ENCODE peak calls at places on chromosomes 2 and 18, in six cellular contexts. One of them, this sample, is unnamed.

GRCh38 chr2:70671059-70671685 is 96.8 kb downstream of the ADD2 start:
- DNase-seq in transverse colon: no peak
- DNase-seq in tibial nerve: no peak
- DNase-seq in body of pancreas: no peak
- DNase-seq in uterus: no peak
- DNase-seq in gastrocnemius medialis: no peak
- DNase-seq in this sample: no peak

GRCh38 chr2:98647636-98648035 is 39.2 kb downstream of the UNC50 start:
- DNase-seq in body of pancreas: no peak
- DNase-seq in gastrocnemius medialis: no peak
- DNase-seq in tibial nerve: no peak
- DNase-seq in uterus: no peak
- DNase-seq in transverse colon: no peak
- DNase-seq in this sample: no peak

GRCh38 chr2:224778474-224778877 is 62.3 kb upstream of the CCDC195 start:
- DNase-seq in tibial nerve: peak; percentile 55
- DNase-seq in gastrocnemius medialis: peak; percentile 37
- DNase-seq in transverse colon: peak; percentile 64
- DNase-seq in uterus: peak; percentile 25
- DNase-seq in body of pancreas: peak; percentile 32
- DNase-seq in this sample: no peak

GRCh38 chr2:31137211-31138036 is 816 bp downstream of the GALNT14 start:
- DNase-seq in transverse colon: no peak
- DNase-seq in body of pancreas: no peak
- DNase-seq in gastrocnemius medialis: no peak
- DNase-seq in uterus: no peak
- DNase-seq in tibial nerve: no peak
- DNase-seq in this sample: no peak

GRCh38 chr2:108579631-108580030 is 45.4 kb downstream of the LIMS1 start:
- DNase-seq in tibial nerve: no peak
- DNase-seq in gastrocnemius medialis: peak; percentile 58
- DNase-seq in transverse colon: no peak
- DNase-seq in body of pancreas: no peak
- DNase-seq in uterus: no peak
- DNase-seq in this sample: peak; percentile 64

GRCh38 chr18:59129964-59130703 is 9.6 kb upstream of the SEC11C start:
- DNase-seq in transverse colon: no peak
- DNase-seq in gastrocnemius medialis: no peak
- DNase-seq in body of pancreas: no peak
- DNase-seq in tibial nerve: no peak
- DNase-seq in uterus: no peak
- DNase-seq in this sample: no peak

GRCh38 chr2:10722252-10722825 is 909 bp downstream of the ATP6V1C2 start:
- DNase-seq in tibial nerve: no peak
- DNase-seq in transverse colon: no peak
- DNase-seq in gastrocnemius medialis: no peak
- DNase-seq in uterus: no peak
- DNase-seq in body of pancreas: no peak
- DNase-seq in this sample: no peak

GRCh38 chr2:56587456-56587855 is 403.7 kb downstream of the CCDC85A start:
- DNase-seq in transverse colon: no peak
- DNase-seq in gastrocnemius medialis: no peak
- DNase-seq in uterus: no peak
- DNase-seq in body of pancreas: no peak
- DNase-seq in tibial nerve: no peak
- DNase-seq in this sample: no peak

GRCh38 chr2:100426384-100426720 is 8.9 kb upstream of the CHST10 start:
- DNase-seq in uterus: no peak
- DNase-seq in tibial nerve: no peak
- DNase-seq in gastrocnemius medialis: no peak
- DNase-seq in body of pancreas: no peak
- DNase-seq in transverse colon: no peak
- DNase-seq in this sample: no peak

GRCh38 chr2:202237787-202238233 is 587 bp downstream of the SUMO1 start:
- DNase-seq in uterus: peak; percentile 15
- DNase-seq in gastrocnemius medialis: peak; percentile 29
- DNase-seq in tibial nerve: no peak
- DNase-seq in transverse colon: peak; percentile 21
- DNase-seq in body of pancreas: peak; percentile 18
- DNase-seq in this sample: peak; percentile 27

GRCh38 chr2:189570565-189570964 is 10.0 kb downstream of the SLC40A1 start:
- DNase-seq in body of pancreas: no peak
- DNase-seq in gastrocnemius medialis: no peak
- DNase-seq in tibial nerve: no peak
- DNase-seq in transverse colon: no peak
- DNase-seq in uterus: no peak
- DNase-seq in this sample: no peak

GRCh38 chr2:229980440-229981184 is 58.3 kb downstream of the FBXO36 start:
- DNase-seq in body of pancreas: peak; percentile 50
- DNase-seq in gastrocnemius medialis: peak; percentile 22
- DNase-seq in tibial nerve: no peak
- DNase-seq in transverse colon: peak; percentile 25
- DNase-seq in uterus: peak; percentile 78
- DNase-seq in this sample: peak; percentile 74

GRCh38 chr2:102848366-102848839 is 86.6 kb downstream of the TMEM182 start:
- DNase-seq in uterus: peak; percentile 30
- DNase-seq in transverse colon: peak; percentile 67
- DNase-seq in tibial nerve: peak; percentile 46
- DNase-seq in gastrocnemius medialis: peak; percentile 59
- DNase-seq in body of pancreas: peak; percentile 81
- DNase-seq in this sample: peak; percentile 83

GRCh38 chr2:187310696-187311095 is 137.4 kb downstream of the CALCRL start:
- DNase-seq in uterus: no peak
- DNase-seq in tibial nerve: no peak
- DNase-seq in transverse colon: no peak
- DNase-seq in gastrocnemius medialis: no peak
- DNase-seq in body of pancreas: no peak
- DNase-seq in this sample: no peak

GRCh38 chr2:229287836-229288235 is 16.7 kb upstream of the PID1 start:
- DNase-seq in transverse colon: no peak
- DNase-seq in gastrocnemius medialis: no peak
- DNase-seq in tibial nerve: no peak
- DNase-seq in body of pancreas: no peak
- DNase-seq in uterus: no peak
- DNase-seq in this sample: no peak

GRCh38 chr2:102460467-102460866 is 12.6 kb upstream of the SLC9A4 start:
- DNase-seq in transverse colon: no peak
- DNase-seq in uterus: no peak
- DNase-seq in body of pancreas: no peak
- DNase-seq in gastrocnemius medialis: no peak
- DNase-seq in tibial nerve: no peak
- DNase-seq in this sample: no peak

GRCh38 chr2:11103984-11104793 is 51.1 kb upstream of the SLC66A3 start:
- DNase-seq in transverse colon: peak; percentile 35
- DNase-seq in uterus: no peak
- DNase-seq in gastrocnemius medialis: no peak
- DNase-seq in body of pancreas: no peak
- DNase-seq in tibial nerve: no peak
- DNase-seq in this sample: no peak

GRCh38 chr2:208361077-208361441 is 45.5 kb upstream of the PTH2R start:
- DNase-seq in gastrocnemius medialis: no peak
- DNase-seq in uterus: no peak
- DNase-seq in body of pancreas: no peak
- DNase-seq in transverse colon: no peak
- DNase-seq in tibial nerve: no peak
- DNase-seq in this sample: no peak

GRCh38 chr18:12821408-12821807 is 62.6 kb downstream of the PTPN2 start:
- DNase-seq in uterus: no peak
- DNase-seq in gastrocnemius medialis: no peak
- DNase-seq in transverse colon: no peak
- DNase-seq in tibial nerve: no peak
- DNase-seq in body of pancreas: no peak
- DNase-seq in this sample: no peak

GRCh38 chr2:19541884-19542283 is 183.5 kb upstream of the OSR1 start:
- DNase-seq in gastrocnemius medialis: no peak
- DNase-seq in uterus: no peak
- DNase-seq in transverse colon: no peak
- DNase-seq in tibial nerve: no peak
- DNase-seq in body of pancreas: no peak
- DNase-seq in this sample: no peak

GRCh38 chr2:47190188-47190818 is 35.2 kb upstream of the STPG4 start:
- DNase-seq in transverse colon: no peak
- DNase-seq in body of pancreas: no peak
- DNase-seq in uterus: no peak
- DNase-seq in gastrocnemius medialis: no peak
- DNase-seq in tibial nerve: no peak
- DNase-seq in this sample: no peak

GRCh38 chr2:191030521-191031154 is 16.7 kb upstream of the STAT1 start:
- DNase-seq in body of pancreas: peak; percentile 34
- DNase-seq in gastrocnemius medialis: no peak
- DNase-seq in transverse colon: no peak
- DNase-seq in tibial nerve: no peak
- DNase-seq in uterus: no peak
- DNase-seq in this sample: no peak

GRCh38 chr2:150485114-150485870 is 2.2 kb downstream of the RND3 start:
- DNase-seq in body of pancreas: peak; percentile 89
- DNase-seq in gastrocnemius medialis: peak; percentile 52
- DNase-seq in uterus: peak; percentile 65
- DNase-seq in transverse colon: peak; percentile 89
- DNase-seq in tibial nerve: peak; percentile 45
- DNase-seq in this sample: peak; percentile 86
- TF ChIP-seq CTCF in body of pancreas: peak; percentile 35
- TF ChIP-seq CTCF in gastrocnemius medialis: no peak
- TF ChIP-seq CTCF in uterus: no peak
- TF ChIP-seq CTCF in transverse colon: peak; percentile 15
- TF ChIP-seq CTCF in tibial nerve: peak; percentile 20
- TF ChIP-seq CTCF in this sample: no peak

GRCh38 chr2:44171018-44171417 is 2.3 kb downstream of the PPM1B start:
- DNase-seq in transverse colon: no peak
- DNase-seq in body of pancreas: no peak
- DNase-seq in uterus: no peak
- DNase-seq in tibial nerve: no peak
- DNase-seq in gastrocnemius medialis: no peak
- DNase-seq in this sample: no peak

GRCh38 chr2:44167908-44168683 is 579 bp upstream of the PPM1B start:
- DNase-seq in transverse colon: peak; percentile 98
- DNase-seq in tibial nerve: peak; percentile 99
- DNase-seq in gastrocnemius medialis: peak; percentile 100
- DNase-seq in body of pancreas: peak; percentile 99
- DNase-seq in uterus: peak; percentile 97
- DNase-seq in this sample: peak; percentile 96

GRCh38 chr2:44168684-44169154 is at the start of gene PPM1B:
- DNase-seq in transverse colon: peak; percentile 99
- DNase-seq in tibial nerve: no peak
- DNase-seq in body of pancreas: peak; percentile 99
- DNase-seq in gastrocnemius medialis: peak; percentile 100
- DNase-seq in uterus: peak; percentile 99
- DNase-seq in this sample: peak; percentile 100

GRCh38 chr2:44170337-44170736 is 1.7 kb downstream of the PPM1B start:
- DNase-seq in uterus: no peak
- DNase-seq in body of pancreas: no peak
- DNase-seq in tibial nerve: no peak
- DNase-seq in gastrocnemius medialis: no peak
- DNase-seq in transverse colon: no peak
- DNase-seq in this sample: no peak

DNA sequence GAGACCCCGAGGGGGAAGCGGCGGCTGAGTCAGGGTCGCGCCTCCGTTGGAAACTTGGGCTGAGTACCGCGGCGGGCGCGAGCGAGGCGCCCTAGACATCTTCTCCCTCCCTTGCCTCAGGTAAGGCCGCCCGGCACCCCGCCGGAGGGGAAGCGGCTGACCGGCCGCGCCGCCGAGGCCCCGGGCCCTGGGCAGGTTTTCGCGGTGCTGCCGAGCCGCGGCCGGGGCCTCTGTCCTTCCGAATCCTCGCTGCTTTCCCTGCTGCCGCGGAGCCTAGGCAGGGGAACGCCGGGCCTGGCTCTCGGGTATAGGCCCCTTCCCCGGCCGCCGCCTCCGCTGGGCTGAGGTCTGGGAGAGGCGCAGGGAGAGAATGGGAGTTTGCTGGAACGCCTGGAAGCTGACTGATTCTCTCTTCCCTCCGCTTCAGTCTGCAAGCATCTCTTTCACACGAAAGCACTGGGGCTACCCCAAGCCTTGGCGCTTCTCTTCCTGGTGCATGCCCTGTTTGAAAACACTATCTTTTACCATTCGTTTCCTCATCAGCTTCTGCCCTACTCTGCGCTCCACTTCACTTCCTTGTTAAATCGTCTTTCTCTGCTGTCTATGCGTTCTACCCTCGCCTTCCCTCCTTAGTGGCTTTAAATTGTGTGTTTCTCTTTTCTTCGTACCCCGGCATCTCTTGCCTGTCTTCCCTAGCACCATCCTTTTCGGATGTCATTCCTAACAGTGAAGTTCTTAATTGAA is 652 bp downstream of the PPM1B start:
- DNase-seq in tibial nerve: no peak
- DNase-seq in body of pancreas: peak; percentile 31
- DNase-seq in transverse colon: peak; percentile 62
- DNase-seq in uterus: no peak
- DNase-seq in gastrocnemius medialis: peak; percentile 45
- DNase-seq in this sample: no peak
- TF ChIP-seq POLR2A in tibial nerve: no peak
- TF ChIP-seq POLR2A in body of pancreas: no peak
- TF ChIP-seq POLR2A in transverse colon: peak; percentile 53
- TF ChIP-seq POLR2A in uterus: no peak
- TF ChIP-seq POLR2A in gastrocnemius medialis: no peak
- TF ChIP-seq POLR2A in this sample: no peak

DNA sequence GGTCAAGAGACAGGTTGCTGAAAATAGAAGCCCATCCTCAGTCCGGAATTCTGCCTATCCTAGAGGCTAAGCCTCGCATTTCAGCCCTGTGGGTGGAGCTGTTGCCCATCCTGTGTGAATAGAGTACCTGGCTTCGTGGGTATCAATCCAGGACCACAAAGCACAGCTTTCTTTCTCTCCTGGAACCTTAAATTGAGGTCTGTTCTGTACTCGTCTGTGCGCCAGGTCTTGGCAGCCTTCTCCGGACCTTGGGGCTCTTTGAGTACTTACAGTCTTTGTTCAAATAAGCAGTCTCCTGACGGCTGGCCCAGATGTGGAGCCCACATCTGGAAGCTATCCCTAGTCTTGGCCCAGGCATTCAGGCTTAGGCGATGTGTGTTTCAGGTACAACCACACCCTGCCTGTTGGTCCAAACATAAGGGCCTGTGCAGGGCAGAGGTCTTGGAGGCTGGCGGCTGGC is 294.3 kb downstream of the BCL2 start:
- DNase-seq in body of pancreas: peak; percentile 32
- DNase-seq in transverse colon: peak; percentile 39
- DNase-seq in gastrocnemius medialis: no peak
- DNase-seq in uterus: peak; percentile 43
- DNase-seq in tibial nerve: no peak
- DNase-seq in this sample: no peak
- TF ChIP-seq CTCF in body of pancreas: peak; percentile 40
- TF ChIP-seq CTCF in transverse colon: peak; percentile 34
- TF ChIP-seq CTCF in gastrocnemius medialis: no peak
- TF ChIP-seq CTCF in uterus: peak; percentile 53
- TF ChIP-seq CTCF in tibial nerve: peak; percentile 16
- TF ChIP-seq CTCF in this sample: peak; percentile 46

DNA sequence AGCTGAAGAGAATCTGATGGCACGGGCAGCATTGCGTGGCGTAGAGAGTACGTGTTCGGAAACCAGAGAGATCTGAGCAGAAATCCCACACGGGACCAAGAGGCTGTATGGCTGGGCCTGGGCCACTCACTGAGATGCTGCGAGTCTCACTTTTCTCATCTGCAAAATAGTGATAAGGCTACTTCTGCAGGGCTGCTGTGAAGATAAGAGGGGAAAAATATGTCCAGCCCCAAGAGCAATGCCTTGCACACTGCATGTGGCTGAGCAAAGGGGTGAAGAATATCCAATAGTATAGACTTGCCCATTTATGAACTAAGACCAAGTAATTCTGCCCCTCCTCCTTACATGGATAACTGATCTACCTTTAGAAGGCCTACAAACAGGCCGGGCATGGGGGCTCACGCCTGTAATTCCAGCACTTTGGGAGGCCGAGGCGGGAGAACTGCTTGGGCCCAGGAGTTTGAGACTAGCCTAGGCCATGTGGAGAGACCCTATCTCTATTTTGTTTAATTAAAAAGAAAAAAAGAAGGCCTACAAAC is 3.1 kb downstream of the FECH start:
- DNase-seq in body of pancreas: no peak
- DNase-seq in uterus: no peak
- DNase-seq in transverse colon: no peak
- DNase-seq in tibial nerve: no peak
- DNase-seq in gastrocnemius medialis: no peak
- DNase-seq in this sample: no peak
- TF ChIP-seq POLR2A in body of pancreas: no peak
- TF ChIP-seq POLR2A in uterus: no peak
- TF ChIP-seq POLR2A in transverse colon: no peak
- TF ChIP-seq POLR2A in tibial nerve: no peak
- TF ChIP-seq POLR2A in gastrocnemius medialis: no peak
- TF ChIP-seq POLR2A in this sample: no peak